ENCODE peak calls at places on chromosomes 2 and 18, in nine cellular contexts. J, O, B, H, F, T, N, M and G are unnamed samples.

GRCh38 chr2:177419274-177419673 is 26.7 kb downstream of the AGPS start:
- DNase-seq in J (no peak), H (no peak), O (no peak), T (no peak), N (no peak), M (no peak), F (no peak), B (no peak), G (no peak)

GRCh38 chr2:10909050-10909995 is 2.4 kb upstream of the KCNF1 start:
- DNase-seq in H (peak; percentile 23), F (no peak), N (no peak), J (no peak), T (no peak), O (peak; percentile 64), M (no peak), B (no peak), G (no peak)

GRCh38 chr2:36451512-36451911 is 95.9 kb downstream of the CRIM1 start:
- DNase-seq in H (no peak), T (no peak), O (no peak), J (no peak), F (no peak), M (no peak), B (no peak), N (no peak), G (no peak)

GRCh38 chr18:1564793-1565192 is 660.1 kb downstream of the ADCYAP1 start:
- DNase-seq in J (no peak), T (no peak), N (no peak), M (no peak), B (no peak), O (no peak), F (no peak), H (no peak), G (no peak)

GRCh38 chr2:184410160-184410559 is 188.2 kb upstream of the ZNF804A start:
- DNase-seq in F (no peak), T (no peak), O (no peak), J (no peak), N (no peak), M (no peak), B (no peak), H (no peak), G (no peak)

GRCh38 chr2:88639865-88640264 is 12.6 kb upstream of the EIF2AK3 start:
- DNase-seq in T (no peak), N (no peak), J (no peak), M (no peak), F (no peak), B (no peak), H (peak; percentile 22), O (no peak), G (no peak)

GRCh38 chr2:72895759-72896281 is 8.6 kb downstream of the SPR start:
- DNase-seq in H (no peak), B (peak; percentile 46), M (peak; percentile 81), N (peak; percentile 38), T (no peak), J (no peak), F (peak; percentile 50), O (no peak), G (no peak)

GRCh38 chr2:107380912-107381311 is 445.8 kb upstream of the RGPD4 start:
- DNase-seq in N (no peak), H (no peak), O (peak; percentile 1), B (no peak), T (no peak), M (no peak), J (no peak), F (no peak), G (no peak)

GRCh38 chr2:72999729-73000725 is 71.5 kb downstream of the SFXN5 start:
- DNase-seq in O (no peak), N (no peak), J (no peak), F (no peak), M (no peak), T (peak; percentile 37), B (no peak), H (no peak), G (peak; percentile 81)

GRCh38 chr2:128154225-128154624 is 63.2 kb downstream of the UGGT1 start:
- DNase-seq in J (no peak), N (peak; percentile 24), T (no peak), M (no peak), O (no peak), F (no peak), H (no peak), B (peak; percentile 74), G (no peak)

GRCh38 chr2:160220545-160221009 is 20.5 kb upstream of the ITGB6 start:
- DNase-seq in O (no peak), B (no peak), F (no peak), M (no peak), H (no peak), T (no peak), N (no peak), J (no peak), G (no peak)

GRCh38 chr2:231483398-231484329 is 19.4 kb upstream of the NCL start:
- DNase-seq in O (no peak), M (no peak), B (peak; percentile 46), N (peak; percentile 58), J (peak; percentile 26), T (peak; percentile 88), H (no peak), F (peak; percentile 59), G (no peak)

GRCh38 chr2:196291873-196292800 is 120.8 kb upstream of the STK17B start:
- DNase-seq in J (no peak), M (no peak), T (no peak), H (peak; percentile 12), N (no peak), O (no peak), F (peak; percentile 74), B (peak; percentile 53), G (peak; percentile 39)

GRCh38 chr2:190678444-190679162 is 29.7 kb downstream of the NAB1 start:
- DNase-seq in O (no peak), M (no peak), B (no peak), T (no peak), H (no peak), N (no peak), F (no peak), J (no peak), G (no peak)

GRCh38 chr2:37819228-37819627 is 105.9 kb upstream of the RMDN2 start:
- DNase-seq in J (no peak), F (no peak), B (no peak), M (no peak), H (no peak), N (no peak), T (no peak), O (no peak), G (peak; percentile 57)

GRCh38 chr2:171728989-171729951 is 42.0 kb downstream of the DYNC1I2 start:
- DNase-seq in N (no peak), F (no peak), O (no peak), J (no peak), M (no peak), B (no peak), H (peak; percentile 88), T (no peak), G (no peak)
- H3K4me3 ChIP-seq in N (no peak overlapping the region), F (no peak overlapping the region), O (no peak overlapping the region), J (no peak overlapping the region), M (no peak overlapping the region), B (no peak overlapping the region), H (no peak overlapping the region), T (no peak overlapping the region), G (no peak overlapping the region)

GRCh38 chr2:39665811-39666488 is at the start of gene TMEM178A:
- DNase-seq in M (no peak), O (no peak), H (no peak), J (no peak), T (peak; percentile 73), B (no peak), N (no peak), F (peak; percentile 47), G (no peak)

GRCh38 chr2:39666489-39667141 is 898 bp downstream of the TMEM178A start:
- DNase-seq in J (no peak), N (no peak), F (no peak), T (no peak), O (no peak), M (no peak), B (no peak), H (no peak), G (no peak)

GRCh38 chr2:39663187-39663930 is 2.4 kb upstream of the TMEM178A start:
- DNase-seq in T (no peak), O (no peak), F (no peak), N (no peak), M (no peak), H (no peak), B (no peak), J (no peak), G (no peak)

GRCh38 chr2:39664478-39664877 is 1.2 kb upstream of the TMEM178A start:
- DNase-seq in O (no peak), M (no peak), T (no peak), B (no peak), J (no peak), H (no peak), N (no peak), F (no peak), G (no peak)

GRCh38 chr2:39664898-39665591 is 672 bp upstream of the TMEM178A start:
- DNase-seq in H (no peak), T (no peak), J (no peak), O (no peak), M (no peak), N (no peak), F (no peak), B (no peak), G (no peak)
- H3K27me3 ChIP-seq in H (peaks cover 63% of the 10 kb centered on the region), T (no peaks in the 10 kb centered on the region), J (peaks cover 13% of the 10 kb centered on the region), O (peaks cover 46% of the 10 kb centered on the region), M (peaks cover 36% of the 10 kb centered on the region), N (peaks cover 8% of the 10 kb centered on the region), F (peaks cover 23% of the 10 kb centered on the region), B (no peaks in the 10 kb centered on the region), G (peaks cover 50% of the 10 kb centered on the region)

GRCh38 chr2:152661076-152661475 is 56.2 kb downstream of the PRPF40A start:
- DNase-seq in H (peak; percentile 18), O (no peak), J (no peak), F (no peak), T (no peak), M (no peak), N (no peak), B (no peak), G (no peak)

GRCh38 chr2:152655880-152656279 is 61.4 kb downstream of the PRPF40A start:
- DNase-seq in O (no peak), B (no peak), M (no peak), H (no peak), F (no peak), J (no peak), T (no peak), N (no peak), G (no peak)

GRCh38 chr2:152657042-152657441 is 60.2 kb downstream of the PRPF40A start:
- DNase-seq in J (no peak), B (no peak), F (no peak), T (no peak), N (no peak), H (no peak), O (no peak), M (no peak), G (no peak)

GRCh38 chr2:152658221-152658620 is 59.0 kb downstream of the PRPF40A start:
- DNase-seq in M (no peak), O (no peak), J (no peak), N (no peak), T (no peak), F (no peak), H (no peak), B (no peak), G (no peak)
- H3K36me3 ChIP-seq in M (no peaks in the 10 kb centered on the region), O (peaks cover 93% of the 10 kb centered on the region), J (peaks cover 57% of the 10 kb centered on the region), N (no peaks in the 10 kb centered on the region), T (peaks cover 7% of the 10 kb centered on the region), F (peaks cover 99% of the 10 kb centered on the region), H (peaks cover 82% of the 10 kb centered on the region), B (peaks cover 44% of the 10 kb centered on the region), G (peaks cover 82% of the 10 kb centered on the region)

DNA sequence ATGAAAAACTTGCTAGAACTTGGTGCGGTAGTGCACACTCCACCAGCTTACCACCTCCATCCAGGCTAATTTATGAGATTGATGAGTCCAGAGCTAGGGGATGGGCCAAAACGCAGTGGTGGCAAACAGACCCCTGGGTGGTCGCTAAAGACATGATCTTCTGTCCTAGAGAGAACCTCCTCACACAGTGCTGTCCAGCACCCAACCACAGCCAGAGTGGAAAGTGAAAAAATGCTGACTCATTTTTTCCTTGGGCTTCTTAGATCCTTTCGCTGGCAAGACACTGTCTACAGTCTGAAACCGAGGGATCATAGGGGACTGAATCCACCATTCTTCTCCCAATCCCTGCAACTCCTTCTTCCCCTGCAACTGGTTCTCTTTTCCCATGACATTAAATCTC is 4.1 kb downstream of the ANTXR1 start:
- DNase-seq in M (no peak), F (no peak), B (no peak), O (no peak), H (no peak), N (no peak), J (no peak), T (no peak), G (peak; percentile 13)
- H3K4me3 ChIP-seq in M (no peak overlapping the region), F (no peak overlapping the region), B (peak overlapping the region; percentile 6), O (no peak overlapping the region), H (no peak overlapping the region), N (peak overlapping the region; percentile 5), J (no peak overlapping the region), T (no peak overlapping the region), G (peak overlapping the region; percentile 20)